ENCODE peak calls at places on chromosomes 3 and 15, in four cellular contexts. Z, Q, H and A are unnamed samples.
A peak's percentile ranks its signal among the peaks of the same experiment; 100 is the strongest.

GRCh38 chr15:73072894-73073293 is 20.6 kb downstream of the NEO1 start:
- DNase-seq in Z (no peak), Q (no peak), H (no peak), A (no peak)

GRCh38 chr3:124217542-124217941 is 225.6 kb upstream of the ROPN1 start:
- DNase-seq in Z (peak; percentile 77), Q (peak; percentile 84), H (peak; percentile 54), A (peak; percentile 84)

GRCh38 chr15:58182460-58183163 is 44.4 kb downstream of the AQP9 start:
- DNase-seq in Z (peak; percentile 51), Q (peak; percentile 73), H (peak; percentile 46), A (peak; percentile 58)

GRCh38 chr15:74302821-74303359 is 64.6 kb downstream of the CYP11A1 start:
- DNase-seq in Z (peak; percentile 51), Q (peak; percentile 50), H (no peak), A (peak; percentile 53)

GRCh38 chr3:16177962-16178627 is 3.6 kb downstream of the GALNT15 start:
- DNase-seq in Z (peak; percentile 54), Q (peak; percentile 93), H (peak; percentile 94), A (peak; percentile 84)

GRCh38 chr3:195451373-195452000 is 8.7 kb upstream of the ACAP2 start:
- DNase-seq in Z (no peak), Q (no peak), H (no peak), A (no peak)

GRCh38 chr3:112333002-112333385 is at the start of gene CD200:
- DNase-seq in Z (peak; percentile 38), Q (peak; percentile 75), H (peak; percentile 42), A (no peak)

GRCh38 chr3:106371605-106372292 is 502.9 kb upstream of the CBLB start:
- DNase-seq in Z (no peak), Q (peak; percentile 27), H (no peak), A (no peak)

GRCh38 chr3:13788522-13789424 is 91.1 kb downstream of the WNT7A start:
- DNase-seq in Z (no peak), Q (peak; percentile 3), H (no peak), A (no peak)

GRCh38 chr3:13508496-13508895 is 28.4 kb downstream of the HDAC11 start:
- DNase-seq in Z (no peak), Q (no peak), H (no peak), A (no peak)

GRCh38 chr15:23566070-23567050 is 886 bp downstream of the MKRN3 start:
- DNase-seq in Z (peak; percentile 88), Q (no peak), H (no peak), A (peak; percentile 68)

GRCh38 chr3:150090006-150090405 is 119.3 kb upstream of the PFN2 start:
- DNase-seq in Z (no peak), Q (no peak), H (no peak), A (peak; percentile 72)

GRCh38 chr15:70023769-70024491 is 73.8 kb downstream of the TLE3 start:
- DNase-seq in Z (no peak), Q (peak; percentile 92), H (peak; percentile 61), A (peak; percentile 37)

GRCh38 chr15:100493213-100493612 is 35.5 kb downstream of the CERS3 start:
- DNase-seq in Z (no peak), Q (no peak), H (no peak), A (no peak)

GRCh38 chr3:56096941-56097340 is 371.3 kb downstream of the ERC2 start:
- DNase-seq in Z (no peak), Q (no peak), H (no peak), A (no peak)

GRCh38 chr15:99212401-99212800 is 37.0 kb downstream of the TTC23 start:
- DNase-seq in Z (no peak), Q (peak; percentile 46), H (peak; percentile 88), A (no peak)

GRCh38 chr3:119794971-119795612 is 13.2 kb downstream of the NR1I2 start:
- DNase-seq in Z (peak; percentile 97), Q (peak; percentile 8), H (peak; percentile 78), A (peak; percentile 55)

GRCh38 chr15:80754005-80754404 is 25.2 kb upstream of the CEMIP start:
- DNase-seq in Z (no peak), Q (no peak), H (no peak), A (no peak)

GRCh38 chr3:39934696-39935095 is 125.3 kb downstream of the MYRIP start:
- DNase-seq in Z (no peak), Q (no peak), H (no peak), A (no peak)

GRCh38 chr3:126817781-126818180 is 113.7 kb downstream of the CHCHD6 start:
- DNase-seq in Z (no peak), Q (no peak), H (no peak), A (no peak)

GRCh38 chr15:64337761-64338160 is 18.2 kb downstream of the CSNK1G1 start:
- DNase-seq in Z (no peak), Q (no peak), H (no peak), A (no peak)

GRCh38 chr15:43093026-43093425 is 12.8 kb downstream of the UBR1 start:
- DNase-seq in Z (no peak), Q (peak; percentile 77), H (no peak), A (no peak)

GRCh38 chr3:122668930-122669730 is 11.5 kb upstream of the PARP14 start:
- DNase-seq in Z (peak; percentile 57), Q (peak; percentile 44), H (no peak), A (peak; percentile 95)

GRCh38 chr15:51750186-51750585 is 1.2 kb upstream of the TMOD2 start:
- DNase-seq in Z (no peak), Q (no peak), H (no peak), A (no peak)

GRCh38 chr3:154875142-154875541 is 205.0 kb upstream of the MME start:
- DNase-seq in Z (no peak), Q (no peak), H (no peak), A (no peak)

GRCh38 chr15:55897560-55898336 is 95.7 kb downstream of the NEDD4 start:
- DNase-seq in Z (peak; percentile 55), Q (peak; percentile 78), H (peak; percentile 56), A (peak; percentile 63)

DNA sequence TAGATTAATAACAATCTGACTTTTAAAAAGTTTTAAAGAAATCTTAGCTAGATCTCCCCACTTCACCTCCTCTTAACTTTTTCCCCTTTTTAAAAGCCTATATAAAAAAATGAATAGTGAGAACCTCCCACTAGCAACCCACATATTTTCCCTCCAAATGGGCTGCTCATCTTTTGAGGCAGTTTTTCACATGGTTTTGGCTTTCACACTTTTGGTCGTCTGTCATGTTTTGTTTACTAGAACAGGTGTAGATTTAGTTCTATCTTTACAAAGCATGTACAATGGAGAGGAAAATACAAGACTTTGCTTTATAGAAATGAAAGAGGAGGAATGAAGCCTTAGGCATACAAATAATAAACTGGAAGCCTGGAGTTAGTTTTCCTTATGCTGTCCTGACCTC is 126.7 kb upstream of the EOMES start:
- DNase-seq in Z (no peak), Q (no peak), H (no peak), A (no peak)
- H3K36me3 ChIP-seq in Z (no peaks in the 10 kb centered on the region), Q (no peaks in the 10 kb centered on the region), H (no peaks in the 10 kb centered on the region), A (no peaks in the 10 kb centered on the region)

DNA sequence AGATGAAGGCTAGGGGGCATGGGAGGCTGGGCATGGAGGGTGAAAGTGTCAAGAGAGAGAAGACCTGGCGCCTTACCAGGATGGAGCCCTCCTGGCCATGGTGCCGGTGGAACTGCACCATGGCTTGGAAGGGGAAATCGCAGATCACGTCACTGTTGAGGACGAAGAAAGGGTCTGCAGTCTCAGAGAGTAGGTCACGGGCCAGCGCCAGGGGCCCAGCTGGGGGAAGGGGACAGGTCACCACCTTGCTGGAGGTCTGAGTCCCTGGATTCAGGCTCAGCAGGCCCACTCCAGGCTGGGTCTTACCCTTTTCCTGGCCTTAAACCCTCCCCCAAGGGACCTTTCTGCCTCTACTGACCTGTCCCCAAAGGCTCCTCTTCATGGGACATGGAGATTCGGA is 855 bp downstream of the GMPPB start:
- DNase-seq in Z (peak; percentile 36), Q (no peak), H (no peak), A (no peak)
- H3K36me3 ChIP-seq in Z (peaks cover 4% of the 10 kb centered on the region), Q (peaks cover 14% of the 10 kb centered on the region), H (peaks cover 69% of the 10 kb centered on the region), A (peaks cover 18% of the 10 kb centered on the region)

GRCh38 chr3:194447161-194447560 is 39.6 kb downstream of the ATP13A3 start:
- DNase-seq in Z (peak; percentile 61), Q (no peak), H (no peak), A (no peak)
- H3K36me3 ChIP-seq in Z (peaks cover 4% of the 10 kb centered on the region), Q (peaks cover 87% of the 10 kb centered on the region), H (peaks cover 90% of the 10 kb centered on the region), A (peaks cover 47% of the 10 kb centered on the region)

GRCh38 chr15:40219801-40220200 is 19.1 kb upstream of the PAK6 start:
- DNase-seq in Z (no peak), Q (no peak), H (no peak), A (no peak)
- H3K36me3 ChIP-seq in Z (no peaks in the 10 kb centered on the region), Q (peaks cover 6% of the 10 kb centered on the region), H (peaks cover 78% of the 10 kb centered on the region), A (peaks cover 44% of the 10 kb centered on the region)

GRCh38 chr3:48678566-48679380 is 6.9 kb downstream of the NCKIPSD start:
- DNase-seq in Z (no peak), Q (no peak), H (no peak), A (no peak)
- H3K36me3 ChIP-seq in Z (peaks cover 9% of the 10 kb centered on the region), Q (peaks cover 36% of the 10 kb centered on the region), H (peaks cover 28% of the 10 kb centered on the region), A (peaks cover 57% of the 10 kb centered on the region)